ENCODE peak calls at places on chromosome X, in six cellular contexts. C is right cardiac atrium, B is PC-3, T is breast epithelium, V is aorta, A is SK-N-SH. I is an unnamed sample.

GRCh38 chrX:53135581-53135980 is 41.6 kb downstream of the KANTR start:
- DNase-seq in C (no peak), B (no peak), T (no peak), V (no peak), A (no peak), I (no peak)

GRCh38 chrX:56219702-56220101 is 12.5 kb upstream of the KLF8 start:
- DNase-seq in C (no peak), B (peak), T (no peak), V (no peak), A (no peak), I (no peak)

GRCh38 chrX:104343408-104344129 is 88.8 kb upstream of the ESX1 start:
- DNase-seq in C (no peak), B (peak), T (no peak), V (no peak), A (peak), I (peak)

GRCh38 chrX:98067611-98068010 is 1183.9 kb downstream of the RPA4 start:
- DNase-seq in C (no peak), B (no peak), T (no peak), V (no peak), A (no peak), I (no peak)

GRCh38 chrX:34875204-34875603 is 67.4 kb upstream of the FAM47B start:
- DNase-seq in C (no peak), B (peak), T (no peak), V (no peak), A (no peak), I (no peak)

GRCh38 chrX:23890933-23891332 is 16.8 kb downstream of the APOO start:
- DNase-seq in C (no peak), B (no peak), T (no peak), V (no peak), A (no peak), I (no peak)

GRCh38 chrX:50812995-50813842 is 775 bp downstream of the SHROOM4 start:
- DNase-seq in C (peak), B (peak), T (peak), V (peak), A (peak), I (peak)

GRCh38 chrX:11381464-11381863 is 88.3 kb downstream of the AMELX start:
- DNase-seq in C (peak), B (peak), T (no peak), V (no peak), A (peak), I (peak)

GRCh38 chrX:74250574-74250973 is 53.4 kb upstream of the ZCCHC13 start:
- DNase-seq in C (no peak), B (no peak), T (no peak), V (no peak), A (no peak), I (no peak)

GRCh38 chrX:74249963-74250362 is 54.0 kb upstream of the ZCCHC13 start:
- DNase-seq in C (no peak), B (no peak), T (no peak), V (no peak), A (no peak), I (no peak)

GRCh38 chrX:74242484-74243138 is 61.4 kb upstream of the ZCCHC13 start:
- DNase-seq in C (no peak), B (no peak), T (no peak), V (no peak), A (no peak), I (no peak)

GRCh38 chrX:74248889-74249288 is 55.1 kb upstream of the ZCCHC13 start:
- DNase-seq in C (peak), B (no peak), T (no peak), V (no peak), A (no peak), I (peak)

DNA sequence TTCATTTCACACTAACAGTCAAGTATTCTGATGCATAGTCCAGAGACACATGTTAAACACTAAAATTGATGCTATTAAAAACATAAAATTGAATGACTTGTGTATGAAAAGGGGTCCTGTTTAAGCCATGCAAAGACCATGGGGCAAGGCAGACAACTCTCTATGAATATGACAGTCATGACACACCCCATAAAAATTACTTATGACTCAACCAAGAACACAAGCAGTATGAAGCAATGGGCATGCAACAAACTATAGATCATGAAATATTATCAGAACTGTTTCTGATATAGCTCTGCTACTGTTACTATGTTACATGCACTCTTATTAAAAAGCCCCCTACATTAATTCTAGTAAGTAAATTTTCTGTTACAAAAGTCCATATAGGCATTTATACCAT is 57.5 kb upstream of the ZCCHC13 start:
- DNase-seq in C (no peak), B (peak), T (no peak), V (no peak), A (no peak), I (no peak)
- H3K27ac ChIP-seq in C (no peak), B (no peak), T (no peak), V (no peak), A (no peak), I (no peak)

GRCh38 chrX:16712116-16712824 is at the start of gene CTPS2:
- DNase-seq in C (peak), B (peak), T (peak), V (peak), A (peak), I (peak)
- H3K27ac ChIP-seq in C (peak), B (peak), T (peak), V (peak), A (peak), I (peak)

DNA sequence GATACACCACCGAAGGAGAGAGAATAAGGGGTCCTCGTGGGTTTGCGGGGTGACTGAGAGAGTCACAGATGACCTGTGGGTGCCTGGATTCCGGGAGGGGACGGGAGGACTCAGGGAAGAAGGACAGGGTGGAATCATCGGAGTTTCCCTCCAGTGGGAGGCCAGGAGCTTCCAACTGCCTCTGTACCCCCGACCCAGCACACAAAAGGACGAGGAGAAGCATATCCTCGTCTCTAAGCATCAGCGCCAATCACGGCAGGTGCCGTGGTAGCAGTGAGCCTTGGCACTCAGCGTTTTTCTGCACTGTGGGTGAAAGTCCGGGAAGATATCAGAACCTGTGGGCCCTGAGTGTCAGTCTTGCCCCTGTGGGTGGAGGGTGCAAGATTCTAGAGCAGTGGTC is 62.0 kb downstream of the ASMT start:
- DNase-seq in C (no peak), B (no peak), T (no peak), V (no peak), A (no peak), I (no peak)
- H3K27ac ChIP-seq in C (no peak), B (no peak), T (no peak), V (no peak), A (no peak), I (no peak)

GRCh38 chrX:136179133-136179532 is 31.8 kb downstream of the FHL1 start:
- DNase-seq in C (no peak), B (no peak), T (no peak), V (no peak), A (no peak), I (no peak)
- H3K27ac ChIP-seq in C (peak), B (no peak), T (peak), V (peak), A (no peak), I (peak)

GRCh38 chrX:141180851-141181250 is 3.9 kb upstream of the LDOC1 start:
- DNase-seq in C (no peak), B (no peak), T (no peak), V (no peak), A (no peak), I (no peak)

GRCh38 chrX:141175786-141176185 is 1.1 kb downstream of the LDOC1 start:
- DNase-seq in C (no peak), B (peak), T (no peak), V (no peak), A (no peak), I (no peak)

GRCh38 chrX:141176586-141177451 is at the start of gene LDOC1:
- DNase-seq in C (peak), B (peak), T (peak), V (peak), A (peak), I (peak)
- H3K27ac ChIP-seq in C (no peak), B (peak), T (peak), V (peak), A (peak), I (no peak)

DNA sequence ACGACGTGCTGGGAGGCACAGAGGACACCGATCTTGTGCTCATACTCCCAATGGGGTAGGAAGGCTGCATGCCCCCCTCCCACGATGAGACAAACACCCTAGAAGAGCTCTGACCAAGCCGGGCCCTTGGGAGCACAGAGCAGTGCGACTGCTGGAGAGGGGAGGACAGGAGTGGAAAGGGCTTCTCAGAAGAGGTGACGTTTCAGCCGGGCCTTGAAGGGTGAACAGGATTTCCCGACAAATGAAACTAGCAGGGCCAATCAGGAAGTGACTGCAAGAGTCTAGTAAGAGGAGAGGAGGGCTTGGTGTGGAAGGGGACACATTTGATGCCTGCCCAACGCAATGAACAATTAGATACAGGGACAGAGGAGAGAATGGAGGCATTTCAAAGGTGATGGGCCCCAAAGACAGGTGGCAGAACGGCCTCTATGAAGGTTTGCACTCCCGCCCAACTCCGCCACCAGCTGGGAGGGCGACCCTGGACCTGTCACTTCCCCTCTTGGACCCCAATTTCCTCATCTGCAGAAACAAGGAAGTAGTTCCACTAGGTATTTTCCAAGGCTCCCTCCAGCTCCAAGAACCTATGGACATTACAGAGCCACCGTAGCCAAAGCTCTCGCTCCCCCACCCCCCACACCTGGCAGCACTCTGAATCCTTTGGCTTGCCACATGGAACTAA is 3.9 kb downstream of the HCFC1 start:
- DNase-seq in C (no peak), B (no peak), T (no peak), V (peak), A (no peak), I (no peak)
- H3K27ac ChIP-seq in C (peak), B (no peak), T (peak), V (peak), A (no peak), I (peak)

GRCh38 chrX:139883984-139884383 is 48.9 kb downstream of the ATP11C start:
- DNase-seq in C (no peak), B (no peak), T (no peak), V (no peak), A (no peak), I (no peak)

GRCh38 chrX:139881572-139881971 is 51.3 kb downstream of the ATP11C start:
- DNase-seq in C (no peak), B (peak), T (no peak), V (no peak), A (no peak), I (no peak)

GRCh38 chrX:139877710-139878414 is 55.0 kb downstream of the ATP11C start:
- DNase-seq in C (no peak), B (peak), T (no peak), V (no peak), A (no peak), I (no peak)

GRCh38 chrX:139881130-139881529 is 51.7 kb downstream of the ATP11C start:
- DNase-seq in C (no peak), B (no peak), T (no peak), V (no peak), A (peak), I (no peak)

DNA sequence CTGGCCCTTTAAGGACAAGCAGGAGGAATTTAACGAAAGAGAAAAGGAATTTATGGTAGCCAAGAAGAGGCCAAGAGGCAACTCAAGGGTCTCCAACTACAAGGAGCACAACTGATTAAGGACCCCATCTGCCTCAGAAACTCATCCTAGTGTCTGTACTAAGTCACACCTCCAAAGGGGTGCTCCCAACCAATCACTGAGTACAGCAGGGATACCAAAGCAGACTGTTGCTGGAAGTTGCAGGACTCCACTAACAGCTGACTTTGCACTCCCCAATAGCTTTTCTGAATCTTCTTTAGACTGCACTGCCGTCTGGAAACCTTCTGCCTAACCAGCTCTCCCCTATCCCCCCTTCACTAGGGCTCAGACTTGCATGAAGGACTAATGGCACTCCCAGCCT is 50.6 kb downstream of the ATP11C start:
- DNase-seq in C (no peak), B (no peak), T (no peak), V (no peak), A (no peak), I (no peak)
- H3K27ac ChIP-seq in C (no peak), B (no peak), T (no peak), V (no peak), A (peak), I (no peak)

GRCh38 chrX:119871599-119872395 is at the start of the genes NDUFA1 and RNF113A:
- DNase-seq in C (peak), B (peak), T (peak), V (peak), A (peak), I (peak)

GRCh38 chrX:119870626-119871131 is 854 bp downstream of the RNF113A start:
- DNase-seq in C (no peak), B (peak), T (no peak), V (no peak), A (peak), I (peak)

GRCh38 chrX:119871245-119871598 is 311 bp downstream of the RNF113A start:
- DNase-seq in C (no peak), B (no peak), T (no peak), V (no peak), A (peak), I (no peak)
- H3K27ac ChIP-seq in C (peak), B (peak), T (peak), V (peak), A (peak), I (peak)

GRCh38 chrX:119775517-119776238 is 15.8 kb downstream of the RPL39 start:
- DNase-seq in C (no peak), B (no peak), T (no peak), V (no peak), A (no peak), I (no peak)
- H3K27ac ChIP-seq in C (no peak), B (no peak), T (no peak), V (no peak), A (no peak), I (no peak)

I was measured in transverse colon.